ENCODE peak calls at places on chromosomes 11 and 22, in six cellular contexts. One of them, this sample, is unnamed.

GRCh38 chr11:61083601-61084147 is 18.6 kb upstream of the CD5 start:
- DNase-seq in HepG2: no peak
- DNase-seq in H1: no peak
- DNase-seq in sigmoid colon: no peak
- DNase-seq in transverse colon: no peak
- DNase-seq in stomach: no peak
- DNase-seq in this sample: no peak

GRCh38 chr22:32900856-32901255 is 99.4 kb downstream of the TIMP3 start:
- DNase-seq in HepG2: no peak
- DNase-seq in stomach: no peak
- DNase-seq in transverse colon: no peak
- DNase-seq in sigmoid colon: no peak
- DNase-seq in H1: no peak
- DNase-seq in this sample: no peak

GRCh38 chr11:77107950-77108349 is 5.3 kb downstream of the OMP start:
- DNase-seq in H1: no peak
- DNase-seq in stomach: peak; percentile 81
- DNase-seq in HepG2: peak; percentile 60
- DNase-seq in sigmoid colon: no peak
- DNase-seq in transverse colon: peak; percentile 69
- DNase-seq in this sample: peak; percentile 77

GRCh38 chr22:50474711-50475651 is at the start of gene SBF1:
- DNase-seq in transverse colon: peak; percentile 94
- DNase-seq in stomach: peak; percentile 96
- DNase-seq in H1: peak; percentile 95
- DNase-seq in sigmoid colon: peak; percentile 95
- DNase-seq in HepG2: peak; percentile 79
- DNase-seq in this sample: peak; percentile 91

GRCh38 chr11:15893080-15893492 is 463.3 kb downstream of the SOX6 start:
- DNase-seq in sigmoid colon: no peak
- DNase-seq in H1: no peak
- DNase-seq in HepG2: no peak
- DNase-seq in stomach: no peak
- DNase-seq in transverse colon: no peak
- DNase-seq in this sample: no peak

GRCh38 chr11:125428486-125429173 is 67.4 kb downstream of the FEZ1 start:
- DNase-seq in sigmoid colon: no peak
- DNase-seq in HepG2: no peak
- DNase-seq in transverse colon: no peak
- DNase-seq in stomach: no peak
- DNase-seq in H1: no peak
- DNase-seq in this sample: no peak

GRCh38 chr22:45994516-45995404 is 17.8 kb upstream of the WNT7B start:
- DNase-seq in stomach: peak; percentile 88
- DNase-seq in transverse colon: peak; percentile 83
- DNase-seq in H1: peak; percentile 100
- DNase-seq in sigmoid colon: peak; percentile 91
- DNase-seq in HepG2: no peak
- DNase-seq in this sample: peak; percentile 91

GRCh38 chr11:97993565-97993964 is 1027.2 kb upstream of the CNTN5 start:
- DNase-seq in H1: no peak
- DNase-seq in HepG2: no peak
- DNase-seq in stomach: no peak
- DNase-seq in sigmoid colon: no peak
- DNase-seq in transverse colon: no peak
- DNase-seq in this sample: no peak

GRCh38 chr22:47198801-47199251 is 436.4 kb downstream of the TBC1D22A start:
- DNase-seq in H1: peak; percentile 13
- DNase-seq in HepG2: no peak
- DNase-seq in transverse colon: no peak
- DNase-seq in stomach: peak; percentile 21
- DNase-seq in sigmoid colon: peak; percentile 55
- DNase-seq in this sample: no peak

GRCh38 chr22:37518509-37519267 is 527 bp downstream of the CARD10 start:
- DNase-seq in stomach: no peak
- DNase-seq in sigmoid colon: no peak
- DNase-seq in transverse colon: no peak
- DNase-seq in H1: peak; percentile 75
- DNase-seq in HepG2: no peak
- DNase-seq in this sample: no peak

GRCh38 chr22:50031189-50032091 is 18.9 kb upstream of the IL17REL start:
- DNase-seq in HepG2: no peak
- DNase-seq in sigmoid colon: peak; percentile 62
- DNase-seq in stomach: no peak
- DNase-seq in transverse colon: no peak
- DNase-seq in H1: no peak
- DNase-seq in this sample: no peak

GRCh38 chr11:124612045-124612444 is 817 bp downstream of the PANX3 start:
- DNase-seq in sigmoid colon: no peak
- DNase-seq in transverse colon: no peak
- DNase-seq in HepG2: no peak
- DNase-seq in stomach: no peak
- DNase-seq in H1: no peak
- DNase-seq in this sample: no peak

GRCh38 chr11:118485273-118485672 is 42.0 kb upstream of the TTC36 start:
- DNase-seq in HepG2: no peak
- DNase-seq in H1: no peak
- DNase-seq in transverse colon: no peak
- DNase-seq in stomach: no peak
- DNase-seq in sigmoid colon: no peak
- DNase-seq in this sample: no peak

GRCh38 chr11:107014871-107015270 is 3.4 kb downstream of the GUCY1A2 start:
- DNase-seq in sigmoid colon: no peak
- DNase-seq in transverse colon: no peak
- DNase-seq in H1: no peak
- DNase-seq in stomach: no peak
- DNase-seq in HepG2: no peak
- DNase-seq in this sample: no peak

GRCh38 chr22:46293591-46294260 is 2.9 kb upstream of the GTSE1 start:
- DNase-seq in H1: no peak
- DNase-seq in HepG2: no peak
- DNase-seq in stomach: no peak
- DNase-seq in transverse colon: peak; percentile 45
- DNase-seq in sigmoid colon: peak; percentile 82
- DNase-seq in this sample: no peak

GRCh38 chr22:31983911-31984661 is 39.8 kb downstream of the YWHAH start:
- DNase-seq in HepG2: no peak
- DNase-seq in transverse colon: no peak
- DNase-seq in stomach: no peak
- DNase-seq in H1: no peak
- DNase-seq in sigmoid colon: peak; percentile 36
- DNase-seq in this sample: no peak

GRCh38 chr22:46365166-46365624 is 29.7 kb downstream of the TRMU start:
- DNase-seq in H1: no peak
- DNase-seq in HepG2: no peak
- DNase-seq in stomach: no peak
- DNase-seq in sigmoid colon: no peak
- DNase-seq in transverse colon: no peak
- DNase-seq in this sample: no peak

GRCh38 chr11:134364261-134364660 is 32.5 kb downstream of the GLB1L2 start:
- DNase-seq in H1: no peak
- DNase-seq in HepG2: no peak
- DNase-seq in stomach: no peak
- DNase-seq in sigmoid colon: peak; percentile 61
- DNase-seq in transverse colon: no peak
- DNase-seq in this sample: no peak

GRCh38 chr11:63574856-63575602 is 11.8 kb upstream of the PLAAT2 start:
- DNase-seq in stomach: no peak
- DNase-seq in H1: no peak
- DNase-seq in sigmoid colon: peak; percentile 83
- DNase-seq in HepG2: peak; percentile 76
- DNase-seq in transverse colon: no peak
- DNase-seq in this sample: peak; percentile 65

GRCh38 chr11:106087815-106088435 is 10.5 kb downstream of the AASDHPPT start:
- DNase-seq in H1: no peak
- DNase-seq in sigmoid colon: peak; percentile 71
- DNase-seq in HepG2: peak; percentile 62
- DNase-seq in stomach: peak; percentile 66
- DNase-seq in transverse colon: peak; percentile 36
- DNase-seq in this sample: peak; percentile 61

GRCh38 chr22:44523981-44524759 is 26.1 kb upstream of the RTL6 start:
- DNase-seq in stomach: peak; percentile 38
- DNase-seq in transverse colon: peak; percentile 44
- DNase-seq in H1: peak; percentile 27
- DNase-seq in HepG2: no peak
- DNase-seq in sigmoid colon: peak; percentile 87
- DNase-seq in this sample: peak; percentile 63

GRCh38 chr22:40183029-40183581 is 5.4 kb downstream of the TNRC6B start:
- DNase-seq in sigmoid colon: peak; percentile 78
- DNase-seq in H1: no peak
- DNase-seq in stomach: no peak
- DNase-seq in HepG2: peak; percentile 68
- DNase-seq in transverse colon: peak; percentile 33
- DNase-seq in this sample: no peak

GRCh38 chr11:76729214-76729613 is 53.9 kb upstream of the TSKU start:
- DNase-seq in sigmoid colon: peak; percentile 15
- DNase-seq in stomach: no peak
- DNase-seq in HepG2: no peak
- DNase-seq in H1: no peak
- DNase-seq in transverse colon: no peak
- DNase-seq in this sample: no peak

GRCh38 chr11:122850076-122850631 is 11.9 kb downstream of the CRTAM start:
- DNase-seq in transverse colon: no peak
- DNase-seq in stomach: no peak
- DNase-seq in HepG2: no peak
- DNase-seq in H1: no peak
- DNase-seq in sigmoid colon: no peak
- DNase-seq in this sample: no peak

GRCh38 chr11:33847251-33847650 is 44.6 kb downstream of the LMO2 start:
- DNase-seq in transverse colon: no peak
- DNase-seq in HepG2: no peak
- DNase-seq in H1: no peak
- DNase-seq in stomach: no peak
- DNase-seq in sigmoid colon: no peak
- DNase-seq in this sample: no peak

GRCh38 chr11:33842236-33842915 is 49.5 kb downstream of the LMO2 start:
- DNase-seq in sigmoid colon: no peak
- DNase-seq in transverse colon: no peak
- DNase-seq in H1: no peak
- DNase-seq in HepG2: no peak
- DNase-seq in stomach: no peak
- DNase-seq in this sample: no peak

GRCh38 chr11:33843018-33843417 is 48.9 kb downstream of the LMO2 start:
- DNase-seq in transverse colon: no peak
- DNase-seq in stomach: no peak
- DNase-seq in sigmoid colon: no peak
- DNase-seq in HepG2: no peak
- DNase-seq in H1: no peak
- DNase-seq in this sample: no peak

GRCh38 chr11:33844236-33844635 is 47.6 kb downstream of the LMO2 start:
- DNase-seq in stomach: no peak
- DNase-seq in transverse colon: no peak
- DNase-seq in HepG2: no peak
- DNase-seq in H1: no peak
- DNase-seq in sigmoid colon: no peak
- DNase-seq in this sample: no peak
- H3K4me1 ChIP-seq in stomach: no peaks in the 10 kb centered on the region
- H3K4me1 ChIP-seq in transverse colon: no peaks in the 10 kb centered on the region
- H3K4me1 ChIP-seq in HepG2: no peaks in the 10 kb centered on the region
- H3K4me1 ChIP-seq in H1: peaks cover 3% of the 10 kb centered on the region
- H3K4me1 ChIP-seq in sigmoid colon: no peaks in the 10 kb centered on the region
- H3K4me1 ChIP-seq in this sample: no peaks in the 10 kb centered on the region

GRCh38 chr11:79087238-79087956 is 353.4 kb downstream of the TENM4 start:
- DNase-seq in transverse colon: no peak
- DNase-seq in sigmoid colon: no peak
- DNase-seq in HepG2: peak; percentile 84
- DNase-seq in H1: no peak
- DNase-seq in stomach: no peak
- DNase-seq in this sample: no peak
- TF ChIP-seq EP300 in transverse colon: no peak
- TF ChIP-seq EP300 in sigmoid colon: no peak
- TF ChIP-seq EP300 in HepG2: no peak
- TF ChIP-seq EP300 in H1: no peak
- TF ChIP-seq EP300 in stomach: no peak
- TF ChIP-seq EP300 in this sample: no peak

DNA sequence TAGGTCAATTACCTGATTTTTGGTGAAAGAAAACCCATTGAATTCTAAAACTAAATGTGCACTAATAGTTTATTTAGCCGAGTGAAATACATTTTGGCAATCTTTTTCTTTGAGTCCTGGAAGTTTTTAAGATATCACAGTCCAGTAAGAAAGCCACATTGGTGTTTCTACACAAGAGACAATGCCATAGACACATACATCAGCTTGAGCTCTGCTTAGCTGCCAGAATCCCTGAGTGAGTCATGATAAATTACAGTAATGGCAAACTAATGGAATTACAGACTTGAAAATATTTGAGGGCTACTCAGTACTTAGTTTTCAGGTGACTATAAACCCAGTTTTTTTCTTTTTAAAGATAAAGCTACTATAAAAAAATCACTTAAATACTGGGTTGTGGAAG is 155.4 kb downstream of the OR4C45 start:
- DNase-seq in transverse colon: no peak
- DNase-seq in stomach: no peak
- DNase-seq in H1: no peak
- DNase-seq in HepG2: no peak
- DNase-seq in sigmoid colon: no peak
- DNase-seq in this sample: no peak
- H3K9me3 ChIP-seq in transverse colon: no peaks in the 10 kb centered on the region
- H3K9me3 ChIP-seq in stomach: peaks cover 5% of the 10 kb centered on the region
- H3K9me3 ChIP-seq in H1: peaks cover 39% of the 10 kb centered on the region
- H3K9me3 ChIP-seq in HepG2: peaks cover 42% of the 10 kb centered on the region
- H3K9me3 ChIP-seq in sigmoid colon: no peaks in the 10 kb centered on the region
- H3K9me3 ChIP-seq in this sample: no peaks in the 10 kb centered on the region

GRCh38 chr11:95378106-95378505 is 147.1 kb upstream of the SESN3 start:
- DNase-seq in transverse colon: no peak
- DNase-seq in stomach: no peak
- DNase-seq in H1: no peak
- DNase-seq in HepG2: no peak
- DNase-seq in sigmoid colon: no peak
- DNase-seq in this sample: no peak

GRCh38 chr11:95379460-95379859 is 148.5 kb upstream of the SESN3 start:
- DNase-seq in sigmoid colon: no peak
- DNase-seq in H1: no peak
- DNase-seq in HepG2: no peak
- DNase-seq in stomach: no peak
- DNase-seq in transverse colon: no peak
- DNase-seq in this sample: no peak

GRCh38 chr11:95375451-95375850 is 144.4 kb upstream of the SESN3 start:
- DNase-seq in transverse colon: no peak
- DNase-seq in HepG2: no peak
- DNase-seq in sigmoid colon: no peak
- DNase-seq in stomach: no peak
- DNase-seq in H1: no peak
- DNase-seq in this sample: no peak

GRCh38 chr11:95375881-95376280 is 144.9 kb upstream of the SESN3 start:
- DNase-seq in stomach: no peak
- DNase-seq in transverse colon: no peak
- DNase-seq in H1: no peak
- DNase-seq in HepG2: no peak
- DNase-seq in sigmoid colon: no peak
- DNase-seq in this sample: no peak

DNA sequence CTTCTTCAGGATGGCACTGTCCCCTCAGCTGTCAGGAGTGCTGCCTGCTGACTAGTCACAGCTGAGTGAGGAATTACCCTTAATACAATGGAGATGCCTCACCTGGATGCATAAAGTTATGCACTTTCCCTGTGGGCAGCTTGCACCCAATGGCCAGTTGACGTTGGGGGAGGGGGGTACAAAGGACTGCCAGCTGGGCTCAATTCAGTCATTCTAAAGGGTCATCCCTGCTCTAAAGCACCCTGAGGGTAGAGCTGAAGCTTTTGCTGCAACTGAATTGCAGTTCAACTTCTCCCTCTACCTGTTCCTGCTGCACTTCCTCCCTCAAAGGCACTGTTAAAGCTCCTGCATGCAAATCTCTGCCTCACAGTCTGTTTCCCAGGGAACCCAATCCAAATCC is 147.8 kb upstream of the SESN3 start:
- DNase-seq in transverse colon: no peak
- DNase-seq in H1: peak; percentile 54
- DNase-seq in stomach: no peak
- DNase-seq in sigmoid colon: no peak
- DNase-seq in HepG2: no peak
- DNase-seq in this sample: no peak
- H3K4me1 ChIP-seq in transverse colon: no peaks in the 10 kb centered on the region
- H3K4me1 ChIP-seq in H1: peaks cover 7% of the 10 kb centered on the region
- H3K4me1 ChIP-seq in stomach: no peaks in the 10 kb centered on the region
- H3K4me1 ChIP-seq in sigmoid colon: peaks cover 3% of the 10 kb centered on the region
- H3K4me1 ChIP-seq in HepG2: no peaks in the 10 kb centered on the region
- H3K4me1 ChIP-seq in this sample: no peaks in the 10 kb centered on the region

This sample was measured in ovary.